ENCODE peak calls at places on chromosomes 4 and X, in eight cellular contexts. S, R, M, G, V, Y, O and J are unnamed samples. For H3K4me1, the result is how much of the 10 kb centered on the place peaks cover.

GRCh38 chr4:85407546-85407945 is 67.4 kb upstream of the ARHGAP24 start:
- DNase-seq in R (no peak), M (no peak), S (no peak), G (no peak), V (no peak), O (no peak), Y (peak), J (no peak)

GRCh38 chr4:6939761-6940743 is 30.4 kb downstream of the TBC1D14 start:
- DNase-seq in Y (no peak), O (no peak), R (no peak), S (no peak), M (no peak), V (no peak), G (no peak), J (no peak)

GRCh38 chr4:110164251-110164650 is 34.2 kb downstream of the ELOVL6 start:
- DNase-seq in G (no peak), Y (peak), O (no peak), S (peak), V (no peak), M (no peak), R (no peak), J (no peak)

GRCh38 chr4:41320278-41320677 is 63.5 kb downstream of the UCHL1 start:
- DNase-seq in S (no peak), O (no peak), G (no peak), Y (peak), R (no peak), V (no peak), M (no peak), J (no peak)

GRCh38 chr4:80134936-80135701 is 62.1 kb upstream of the ANTXR2 start:
- DNase-seq in R (peak), G (no peak), V (no peak), S (peak), M (no peak), Y (peak), O (no peak), J (no peak)

GRCh38 chr4:22090655-22091350 is 142.2 kb upstream of the KCNIP4 start:
- DNase-seq in R (no peak), O (no peak), Y (peak), G (no peak), M (no peak), S (no peak), V (no peak), J (no peak)

GRCh38 chr4:93747220-93747619 is 81.3 kb upstream of the ATOH1 start:
- DNase-seq in G (no peak), V (no peak), S (no peak), Y (no peak), O (no peak), R (no peak), M (no peak), J (no peak)

GRCh38 chrX:10245219-10245618 is 88.4 kb downstream of the CLCN4 start:
- DNase-seq in S (no peak), O (no peak), R (no peak), V (no peak), G (no peak), Y (no peak), M (no peak), J (no peak)

GRCh38 chr4:38514465-38515146 is 149.4 kb upstream of the KLF3 start:
- DNase-seq in S (no peak), V (no peak), Y (no peak), M (no peak), G (no peak), R (no peak), O (no peak), J (no peak)

GRCh38 chr4:182808673-182809416 is 108.3 kb downstream of the DCTD start:
- DNase-seq in Y (peak), O (no peak), G (no peak), V (no peak), R (no peak), M (no peak), S (peak), J (peak)

GRCh38 chr4:184477201-184477999 is 3.0 kb upstream of the IRF2 start:
- DNase-seq in S (no peak), M (no peak), V (no peak), R (no peak), G (no peak), O (no peak), Y (no peak), J (no peak)

GRCh38 chr4:89249313-89249712 is 58.3 kb downstream of the GPRIN3 start:
- DNase-seq in R (no peak), O (no peak), G (no peak), M (no peak), V (no peak), Y (no peak), S (no peak), J (no peak)

GRCh38 chrX:40227111-40227510 is 129.4 kb upstream of the BCOR start:
- DNase-seq in G (no peak), R (no peak), V (no peak), M (no peak), O (no peak), Y (no peak), S (no peak), J (no peak)

GRCh38 chrX:85375333-85375738 is 4.1 kb downstream of the POF1B start:
- DNase-seq in S (no peak), M (no peak), G (no peak), R (no peak), O (no peak), V (no peak), Y (no peak), J (no peak)

GRCh38 chr4:42371306-42372063 is 25.8 kb upstream of the SHISA3 start:
- DNase-seq in S (peak), G (no peak), R (peak), M (no peak), Y (peak), O (no peak), V (peak), J (peak)

GRCh38 chrX:69229436-69229835 is 64.2 kb upstream of the PJA1 start:
- DNase-seq in Y (peak), S (peak), R (peak), V (no peak), M (no peak), G (no peak), O (no peak), J (no peak)

DNA sequence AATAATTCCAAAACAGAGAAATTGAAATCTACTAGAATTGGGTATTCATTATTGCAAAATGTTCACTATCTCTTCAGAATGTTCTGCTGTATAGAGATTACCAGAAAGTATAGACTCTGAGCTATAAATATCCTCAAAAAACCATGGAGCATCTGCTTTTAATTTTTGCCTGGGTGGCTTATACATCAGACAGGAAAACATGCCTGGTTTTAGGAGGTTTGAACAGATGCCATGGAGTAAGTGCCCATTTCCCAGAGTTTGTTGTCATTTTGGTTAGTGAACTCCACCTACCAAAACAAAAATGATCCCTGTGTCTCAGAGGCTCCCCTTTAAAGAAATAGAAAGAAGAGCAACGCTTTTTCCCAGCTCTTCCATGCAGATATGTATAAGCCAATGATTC is 68.7 kb downstream of the MEPE start:
- DNase-seq in S (no peak), V (no peak), Y (peak), O (no peak), R (no peak), M (no peak), G (no peak), J (no peak)
- H3K4me1 ChIP-seq in S (under half), V (under half), Y (under half), O (under half), R (under half), M (under half), G (under half), J (under half)

DNA sequence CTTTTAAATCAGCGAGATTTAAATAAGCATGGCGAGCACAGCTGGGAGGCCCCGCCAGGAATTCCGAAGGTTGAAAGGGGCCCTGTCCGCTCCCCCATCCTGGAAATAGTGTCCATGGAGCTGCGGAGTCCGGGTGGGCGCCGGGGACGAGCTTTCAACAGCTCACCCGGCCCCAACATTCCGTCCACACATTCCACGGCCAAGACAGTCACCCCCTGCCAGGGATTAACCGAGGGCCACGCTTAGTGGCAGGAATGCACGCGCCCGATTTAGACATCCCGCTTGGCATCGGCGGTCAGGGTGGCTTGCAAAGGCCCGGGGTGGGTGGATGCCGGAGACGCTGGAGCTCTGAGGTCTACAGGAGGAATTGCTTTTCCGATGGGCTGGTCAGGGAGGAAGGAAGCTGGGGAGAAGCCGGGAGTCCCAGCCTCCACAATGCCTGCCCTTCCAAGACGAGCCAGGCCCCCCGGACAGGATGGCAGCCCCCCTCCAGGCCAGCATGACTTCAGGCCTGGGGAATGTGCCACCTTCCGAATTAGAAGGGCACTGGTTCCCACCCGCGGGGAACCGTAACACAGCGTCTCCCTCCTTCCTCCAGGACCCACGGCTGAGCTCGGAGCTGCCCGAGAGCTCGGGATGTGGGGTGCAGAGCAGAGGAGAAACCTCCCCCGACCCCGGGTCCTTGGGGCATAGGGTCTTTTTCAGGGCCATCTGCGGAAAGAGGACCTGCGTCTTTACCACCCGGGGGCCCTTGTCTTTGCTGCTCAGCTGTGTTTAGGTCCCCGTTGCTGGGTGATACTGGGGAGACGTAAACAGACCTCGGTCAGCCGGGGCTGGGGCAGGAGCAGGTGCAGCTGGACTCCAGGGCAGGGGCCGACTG is 26.9 kb upstream of the PPP2R3B start:
- DNase-seq in Y (peak), S (peak), G (no peak), V (no peak), M (no peak), O (peak), R (no peak), J (no peak)
- H3K4me3 ChIP-seq in Y (no peak), S (peak), G (no peak), V (no peak), M (no peak), O (no peak), R (no peak), J (no peak)

GRCh38 chr4:40306991-40307390 is 28.1 kb upstream of the CHRNA9 start:
- DNase-seq in M (peak), O (no peak), G (no peak), Y (no peak), R (no peak), S (no peak), V (no peak), J (no peak)

GRCh38 chr4:40303751-40304150 is 31.4 kb upstream of the CHRNA9 start:
- DNase-seq in S (no peak), G (no peak), Y (no peak), R (no peak), V (no peak), M (no peak), O (no peak), J (no peak)

GRCh38 chr4:40306203-40306602 is 28.9 kb upstream of the CHRNA9 start:
- DNase-seq in R (no peak), Y (no peak), V (no peak), S (no peak), O (no peak), M (no peak), G (no peak), J (no peak)

GRCh38 chr4:40307627-40308497 is 27.3 kb upstream of the CHRNA9 start:
- DNase-seq in R (no peak), S (no peak), V (peak), Y (no peak), O (no peak), G (no peak), M (peak), J (peak)

GRCh38 chr4:40305329-40306193 is 29.6 kb upstream of the CHRNA9 start:
- DNase-seq in M (peak), O (no peak), V (no peak), Y (no peak), S (no peak), G (no peak), R (no peak), J (no peak)
- H3K4me1 ChIP-seq in M (under half), O (under half), V (under half), Y (under half), S (under half), G (under half), R (under half), J (half or more)

GRCh38 chr4:156771171-156771837 is 200.3 kb downstream of the PDGFC start:
- DNase-seq in O (no peak), V (no peak), R (peak), Y (peak), G (peak), M (no peak), S (peak), J (no peak)
- H3K4me3 ChIP-seq in O (no peak), V (peak), R (peak), Y (no peak), G (no peak), M (no peak), S (no peak), J (no peak)

GRCh38 chr4:158903472-158904043 is 134.7 kb downstream of the FNIP2 start:
- DNase-seq in S (no peak), O (no peak), R (no peak), G (no peak), Y (no peak), V (no peak), M (no peak), J (no peak)
- H3K4me1 ChIP-seq in S (under half), O (under half), R (under half), G (under half), Y (under half), V (under half), M (under half), J (under half)

GRCh38 chrX:73447311-73447794 is 500 bp downstream of the CDX4 start:
- DNase-seq in R (no peak), M (no peak), S (no peak), V (no peak), Y (no peak), G (no peak), O (peak), J (no peak)

GRCh38 chrX:73446831-73447230 is at the start of gene CDX4:
- DNase-seq in M (no peak), G (no peak), R (no peak), Y (no peak), O (no peak), V (no peak), S (no peak), J (no peak)

GRCh38 chrX:73448379-73448778 is 1.5 kb downstream of the CDX4 start:
- DNase-seq in R (no peak), O (no peak), G (no peak), V (no peak), M (no peak), Y (no peak), S (no peak), J (no peak)
- H3K4me3 ChIP-seq in R (no peak), O (no peak), G (no peak), V (peak), M (no peak), Y (no peak), S (no peak), J (no peak)

DNA sequence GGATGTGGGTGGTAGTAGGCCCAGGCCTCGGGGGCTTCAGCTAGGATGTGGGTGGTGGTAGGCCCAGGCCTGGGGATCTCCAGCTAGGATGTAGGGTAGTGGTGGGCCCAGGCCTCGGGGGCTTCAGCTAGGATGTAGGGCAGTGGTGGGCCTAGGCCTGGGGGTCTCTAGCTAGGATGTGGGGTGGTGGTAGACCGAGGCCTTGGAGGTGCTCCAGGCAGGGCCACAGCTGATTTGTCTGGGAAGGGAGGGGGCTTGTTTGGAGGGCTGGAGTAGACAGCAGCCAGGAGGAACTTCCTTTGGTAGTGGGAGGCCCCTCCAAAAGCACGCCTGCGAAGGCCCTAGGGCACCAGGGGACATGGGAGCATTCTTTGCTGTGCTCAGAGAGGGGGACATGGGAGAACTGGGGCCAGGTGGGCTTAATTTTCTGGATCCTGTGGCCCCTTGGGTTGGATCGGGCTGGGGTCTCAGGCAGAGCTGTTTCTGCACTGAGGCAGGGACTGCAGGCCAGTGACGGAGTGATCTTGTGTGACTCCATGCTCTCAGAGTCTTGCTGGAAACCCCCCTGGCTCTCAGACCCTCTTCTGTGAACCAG is 3.3 kb upstream of the SPON2 start:
- DNase-seq in M (no peak), G (no peak), S (no peak), Y (no peak), O (no peak), R (no peak), V (no peak), J (no peak)
- H3K4me1 ChIP-seq in M (under half), G (under half), S (under half), Y (under half), O (under half), R (under half), V (under half), J (under half)

GRCh38 chrX:2502668-2503519 is 2.1 kb upstream of the DHRSX start:
- DNase-seq in Y (no peak), O (no peak), S (peak), R (no peak), V (no peak), M (no peak), G (no peak), J (no peak)

GRCh38 chrX:2500681-2501151 is at the start of the genes DHRSX and ZBED1:
- DNase-seq in Y (peak), M (no peak), O (peak), S (no peak), V (no peak), R (no peak), G (no peak), J (peak)

GRCh38 chrX:2502120-2502667 is 1.4 kb upstream of the DHRSX start:
- DNase-seq in O (no peak), M (no peak), V (no peak), G (no peak), Y (no peak), S (no peak), R (no peak), J (no peak)

GRCh38 chrX:2500091-2500680 is 590 bp downstream of the DHRSX start:
- DNase-seq in V (no peak), M (peak), G (no peak), O (peak), Y (peak), S (peak), R (peak), J (peak)

GRCh38 chrX:2501246-2502102 is 698 bp upstream of the DHRSX start:
- DNase-seq in M (no peak), R (no peak), Y (no peak), S (no peak), O (peak), G (no peak), V (no peak), J (no peak)
- H3K4me3 ChIP-seq in M (peak), R (no peak), Y (peak), S (peak), O (no peak), G (no peak), V (no peak), J (no peak)

DNA sequence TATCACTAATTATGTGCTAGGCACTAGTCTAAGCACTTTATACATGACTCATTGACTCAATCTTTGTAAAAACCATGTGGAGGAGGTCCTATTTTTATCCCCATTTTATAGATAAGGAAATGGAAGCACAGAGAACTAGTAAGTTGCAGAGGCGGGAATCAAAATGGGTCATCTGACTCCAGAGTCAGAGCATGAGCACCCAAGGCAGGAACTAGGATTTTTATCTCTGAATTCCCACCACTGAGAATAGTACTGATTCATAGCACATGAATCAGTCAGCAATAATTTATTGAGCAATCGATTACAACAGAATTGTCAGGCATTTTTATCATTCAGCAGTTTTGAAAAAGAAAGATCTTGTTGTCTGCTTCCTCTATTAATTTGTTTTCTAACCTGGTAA is 19.3 kb downstream of the SCARB2 start:
- DNase-seq in S (peak), M (no peak), R (peak), O (no peak), G (no peak), V (no peak), Y (peak), J (no peak)
- H3K4me1 ChIP-seq in S (under half), M (under half), R (half or more), O (under half), G (under half), V (under half), Y (under half), J (under half)